ENCODE peak calls at places on chromosomes 12 and 14, in four cellular contexts. E, Q, C and K are unnamed samples.

GRCh38 chr12:6226002-6226700 is 26.0 kb downstream of the CD9 start:
- DNase-seq in E (no peak), Q (peak; percentile 77), C (no peak), K (no peak)

GRCh38 chr12:120961604-120962486 is 16.5 kb upstream of the HNF1A start:
- DNase-seq in E (peak; percentile 58), Q (no peak), C (no peak), K (peak; percentile 46)

GRCh38 chr12:97556201-97556824 is 93.7 kb downstream of the RMST start:
- DNase-seq in E (no peak), Q (peak; percentile 77), C (no peak), K (no peak)

GRCh38 chr14:78412475-78412874 is 242.3 kb downstream of the NRXN3 start:
- DNase-seq in E (no peak), Q (no peak), C (no peak), K (no peak)

GRCh38 chr14:103130965-103131364 is 7.7 kb downstream of the TNFAIP2 start:
- DNase-seq in E (no peak), Q (no peak), C (no peak), K (no peak)

GRCh38 chr12:78600541-78600940 is 264.0 kb upstream of the SYT1 start:
- DNase-seq in E (no peak), Q (no peak), C (no peak), K (no peak)

GRCh38 chr12:6605425-6606330 is 1.5 kb downstream of the CHD4 start:
- DNase-seq in E (peak; percentile 47), Q (no peak), C (no peak), K (peak; percentile 23)

GRCh38 chr12:68175566-68176033 is 16.1 kb upstream of the IFNG start:
- DNase-seq in E (no peak), Q (no peak), C (no peak), K (no peak)

GRCh38 chr12:32390572-32391219 is 8.7 kb upstream of the FGD4 start:
- DNase-seq in E (peak; percentile 60), Q (peak; percentile 53), C (no peak), K (no peak)

GRCh38 chr14:101665478-101666078 is 95.9 kb upstream of the PPP2R5C start:
- DNase-seq in E (peak; percentile 66), Q (peak; percentile 32), C (peak; percentile 13), K (peak; percentile 48)

GRCh38 chr14:102314242-102315011 is 5.1 kb upstream of the ZNF839 start:
- DNase-seq in E (peak; percentile 81), Q (peak; percentile 53), C (peak; percentile 73), K (peak; percentile 76)

GRCh38 chr12:132196038-132196872 is 52.0 kb downstream of the NOC4L start:
- DNase-seq in E (no peak), Q (no peak), C (no peak), K (no peak)

GRCh38 chr12:50222275-50222783 is 55.2 kb upstream of the CERS5 start:
- DNase-seq in E (peak; percentile 31), Q (no peak), C (peak; percentile 53), K (peak; percentile 60)

GRCh38 chr14:21749306-21749868 is 75.8 kb upstream of the OR4E1 start:
- DNase-seq in E (no peak), Q (no peak), C (no peak), K (no peak)

GRCh38 chr14:55540847-55541773 is 38.9 kb upstream of the KTN1 start:
- DNase-seq in E (no peak), Q (no peak), C (no peak), K (no peak)

GRCh38 chr12:67220065-67220464 is 49.1 kb upstream of the CAND1 start:
- DNase-seq in E (peak; percentile 28), Q (peak; percentile 10), C (no peak), K (peak; percentile 40)

GRCh38 chr14:77511486-77512162 is 13.0 kb upstream of the ISM2 start:
- DNase-seq in E (no peak), Q (no peak), C (no peak), K (no peak)

GRCh38 chr12:3976351-3976938 is 103.2 kb upstream of the PARP11 start:
- DNase-seq in E (no peak), Q (no peak), C (no peak), K (no peak)

GRCh38 chr12:123945441-123946151 is 27.0 kb downstream of the CCDC92 start:
- DNase-seq in E (no peak), Q (no peak), C (no peak), K (no peak)

GRCh38 chr14:92513966-92514843 is 624 bp downstream of the RIN3 start:
- DNase-seq in E (peak; percentile 44), Q (peak; percentile 36), C (no peak), K (peak; percentile 32)

GRCh38 chr12:119020377-119021360 is 39.3 kb downstream of the SRRM4 start:
- DNase-seq in E (peak; percentile 93), Q (peak; percentile 36), C (peak; percentile 81), K (peak; percentile 69)

GRCh38 chr14:79597561-79597960 is 613.7 kb downstream of the DIO2 start:
- DNase-seq in E (no peak), Q (no peak), C (no peak), K (no peak)

GRCh38 chr14:45253754-45254300 is 825 bp upstream of the MIS18BP1 start:
- DNase-seq in E (no peak), Q (no peak), C (no peak), K (no peak)

DNA sequence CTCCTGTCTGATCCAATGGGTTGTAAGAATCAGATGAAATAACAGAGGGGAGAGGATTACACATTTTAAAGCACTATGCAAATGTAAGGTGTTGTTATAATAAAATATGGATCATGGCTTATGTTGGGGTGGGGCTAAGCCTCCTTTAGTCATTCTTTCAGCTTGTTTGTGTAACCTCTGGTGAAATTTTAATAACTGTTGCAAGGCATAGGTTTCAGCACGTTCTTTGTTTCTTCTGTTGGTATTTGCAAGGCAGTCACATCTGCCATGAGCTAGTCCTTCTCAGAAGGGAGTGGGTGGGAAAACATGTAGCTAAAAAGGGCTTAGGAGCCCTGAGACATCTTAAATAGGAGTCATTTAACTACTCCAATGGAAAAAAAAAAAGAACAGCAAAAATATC is 74.8 kb upstream of the FRMD6 start:
- DNase-seq in E (no peak), Q (no peak), C (no peak), K (no peak)
- TF ChIP-seq ELF4 in E (no peak), Q (no peak), C (no peak), K (no peak)

GRCh38 chr12:15800278-15800677 is 11.1 kb upstream of the EPS8 start:
- DNase-seq in E (no peak), Q (no peak), C (no peak), K (no peak)
- TF ChIP-seq ELF4 in E (no peak), Q (no peak), C (no peak), K (no peak)

GRCh38 chr12:53235742-53236442 is 3.9 kb upstream of the RARG start:
- DNase-seq in E (peak; percentile 43), Q (no peak), C (no peak), K (no peak)
- TF ChIP-seq ELF4 in E (no peak), Q (no peak), C (no peak), K (no peak)

DNA sequence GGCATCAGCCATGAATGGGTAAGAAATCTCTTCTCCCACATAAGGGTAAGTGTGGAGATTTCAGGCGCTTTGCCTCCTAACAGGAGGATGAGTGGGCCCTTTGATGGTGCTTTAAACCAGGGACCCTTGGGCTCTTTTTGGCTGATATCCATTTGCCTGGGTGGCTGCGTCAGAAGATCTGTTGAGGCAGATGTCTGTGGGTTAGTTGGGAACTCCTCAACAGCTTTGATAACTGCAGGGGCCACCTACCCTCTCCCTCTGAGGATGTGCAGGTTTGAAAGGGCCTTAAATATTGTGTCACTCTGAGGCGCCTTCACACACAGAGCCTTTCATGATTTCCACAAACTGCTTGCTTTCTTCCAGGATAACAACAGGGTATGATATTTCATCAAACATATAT is 210.7 kb downstream of the PPM1H start:
- DNase-seq in E (no peak), Q (no peak), C (no peak), K (no peak)
- TF ChIP-seq ELF4 in E (no peak), Q (no peak), C (no peak), K (no peak)

DNA sequence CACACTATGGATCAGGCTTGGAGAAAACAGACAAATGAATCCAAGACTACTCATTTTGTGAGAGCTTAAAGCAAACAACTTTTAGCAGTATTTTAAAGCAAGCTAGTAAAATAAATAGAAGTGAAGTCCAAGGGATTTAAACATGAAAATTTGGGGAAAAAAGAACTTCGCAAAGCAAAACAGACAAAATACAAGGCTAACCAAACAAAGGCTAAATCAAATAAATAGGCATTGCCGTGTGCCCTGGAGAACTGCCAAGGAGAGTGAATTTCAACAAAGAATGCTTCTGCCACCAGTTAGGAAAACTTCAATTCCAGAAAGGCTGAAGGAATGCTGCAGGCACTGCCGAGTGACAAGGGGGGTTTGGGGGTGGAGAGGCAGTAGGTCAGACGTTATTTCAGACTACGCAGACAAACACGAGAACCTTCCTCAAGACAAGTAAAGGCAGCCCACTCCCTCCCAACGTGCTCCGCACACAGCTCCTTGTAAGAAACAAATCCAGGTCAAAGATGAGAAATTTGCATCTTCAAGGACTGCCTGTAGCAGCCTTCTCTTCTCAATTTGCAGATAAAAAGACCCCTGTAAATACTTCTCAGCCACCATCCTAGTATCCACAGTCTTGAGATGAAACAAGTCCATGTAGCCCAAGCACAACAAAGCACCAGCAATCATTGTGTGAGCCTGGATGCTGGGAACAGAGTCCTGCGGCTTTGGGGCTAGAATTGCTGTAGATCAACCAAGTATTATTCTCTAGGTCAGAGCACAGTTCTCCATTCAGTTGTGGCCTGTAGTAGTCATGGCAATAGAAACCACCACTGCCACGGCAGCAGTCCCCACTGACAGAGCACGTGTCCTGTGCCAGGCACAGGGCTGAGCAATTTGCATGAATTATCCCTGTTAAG is 43.3 kb downstream of the EFCAB11 start:
- DNase-seq in E (peak; percentile 29), Q (peak; percentile 91), C (no peak), K (no peak)
- TF ChIP-seq ELF4 in E (no peak), Q (no peak), C (no peak), K (no peak)

DNA sequence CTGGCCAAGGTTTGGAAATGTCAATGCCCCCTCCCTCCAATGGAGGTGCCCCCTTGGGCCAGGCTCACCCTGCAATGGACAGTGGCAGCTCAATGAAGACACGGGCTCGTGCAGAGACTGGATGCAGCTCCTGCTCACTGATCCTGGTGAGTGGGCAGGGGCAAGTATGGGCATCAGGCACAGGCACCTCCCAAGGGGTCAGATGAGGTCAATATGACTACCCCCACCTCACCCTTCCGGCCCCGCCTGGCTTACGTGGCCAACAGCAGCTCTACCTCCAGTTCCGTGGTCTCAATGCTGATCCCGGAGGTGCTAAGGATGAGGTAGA is 13.6 kb downstream of the ITGA7 start:
- DNase-seq in E (no peak), Q (no peak), C (no peak), K (no peak)
- TF ChIP-seq ELF4 in E (no peak), Q (no peak), C (no peak), K (no peak)

DNA sequence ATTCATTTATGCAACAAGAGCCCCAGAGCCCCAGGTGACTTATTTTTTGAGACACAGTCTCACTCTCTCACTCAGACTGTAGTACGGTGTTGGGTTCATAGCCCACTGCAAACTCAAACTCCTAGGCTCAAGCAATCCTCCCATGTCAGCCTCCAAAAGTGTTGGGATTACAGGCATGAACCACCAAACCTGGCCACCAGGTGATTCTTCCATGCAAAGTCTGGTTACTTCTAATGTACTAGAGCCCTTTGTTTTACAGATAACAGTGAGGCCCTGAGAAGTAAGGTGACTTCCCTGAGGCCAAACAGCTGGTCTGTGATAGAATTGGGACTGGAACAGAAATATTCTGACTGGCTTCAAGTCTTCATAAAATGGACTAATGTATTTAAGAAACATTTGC is 10.0 kb upstream of the KCNK10 start:
- DNase-seq in E (no peak), Q (no peak), C (no peak), K (no peak)
- TF ChIP-seq ELF4 in E (no peak), Q (no peak), C (no peak), K (no peak)

GRCh38 chr14:104851896-104852663 is 13.0 kb upstream of the CEP170B start:
- DNase-seq in E (no peak), Q (no peak), C (no peak), K (peak; percentile 5)
- TF ChIP-seq ELF4 in E (no peak), Q (no peak), C (no peak), K (no peak)